ENCODE peak calls at places on chromosome 4, in nine cellular contexts. G, C, Q, J, P, R, W, Z and F are unnamed samples.

GRCh38 chr4:87316961-87317360 is 5.7 kb downstream of the HSD17B13 start:
- DNase-seq in G (no peak), C (no peak), Q (no peak), J (no peak), P (no peak), R (no peak), W (no peak), Z (no peak), F (no peak)

GRCh38 chr4:63563288-63564014 is 845.8 kb downstream of the TECRL start:
- DNase-seq in G (no peak), C (no peak), Q (no peak), J (no peak), P (no peak), R (peak; percentile 27), W (peak; percentile 1), Z (no peak), F (no peak)

GRCh38 chr4:100340534-100341364 is 150.5 kb upstream of the DDIT4L start:
- DNase-seq in G (no peak), C (no peak), Q (no peak), J (no peak), P (no peak), R (no peak), W (no peak), Z (no peak), F (no peak)

GRCh38 chr4:185700048-185700447 is 111.9 kb downstream of the SORBS2 start:
- DNase-seq in G (no peak), C (no peak), Q (no peak), J (no peak), P (no peak), R (no peak), W (no peak), Z (no peak), F (no peak)

GRCh38 chr4:123415977-123416376 is 19.4 kb downstream of the SPRY1 start:
- DNase-seq in G (no peak), C (no peak), Q (no peak), J (no peak), P (no peak), R (no peak), W (no peak), Z (no peak), F (no peak)

GRCh38 chr4:185950891-185951290 is 118.1 kb upstream of the TLR3 start:
- DNase-seq in G (no peak), C (no peak), Q (no peak), J (no peak), P (no peak), R (no peak), W (no peak), Z (no peak), F (no peak)

GRCh38 chr4:57501715-57502114 is 391.5 kb upstream of the IGFBP7 start:
- DNase-seq in G (no peak), C (no peak), Q (no peak), J (no peak), P (no peak), R (peak; percentile 17), W (no peak), Z (no peak), F (no peak)

GRCh38 chr4:64430933-64431332 is 21.7 kb upstream of the TECRL start:
- DNase-seq in G (no peak), C (no peak), Q (no peak), J (no peak), P (no peak), R (no peak), W (peak; percentile 31), Z (no peak), F (no peak)

GRCh38 chr4:78667337-78667736 is 108.8 kb upstream of the BMP2K start:
- DNase-seq in G (no peak), C (no peak), Q (no peak), J (no peak), P (no peak), R (no peak), W (no peak), Z (no peak), F (no peak)
- H3K27ac ChIP-seq in G (no peak overlapping the region), C (peak overlapping the region; percentile 83), Q (no peak overlapping the region), J (no peak overlapping the region), P (no peak overlapping the region), R (no peak overlapping the region), W (peak overlapping the region; percentile 36), Z (peak overlapping the region; percentile 15), F (peak overlapping the region; percentile 10)

GRCh38 chr4:28001698-28002097 is 1141.1 kb downstream of the STIM2 start:
- DNase-seq in G (no peak), C (no peak), Q (no peak), J (no peak), P (no peak), R (peak; percentile 26), W (no peak), Z (no peak), F (no peak)
- TF ChIP-seq CTCF in G (no peak), C (no peak), Q (no peak), J (no peak), P (no peak), R (peak; percentile 49), W (no peak), Z (no peak), F (no peak)

GRCh38 chr4:41381384-41381783 is 124.7 kb downstream of the UCHL1 start:
- DNase-seq in G (no peak), C (no peak), Q (no peak), J (no peak), P (no peak), R (no peak), W (no peak), Z (no peak), F (no peak)
- H3K27ac ChIP-seq in G (no peak overlapping the region), C (no peak overlapping the region), Q (no peak overlapping the region), J (peak overlapping the region; percentile 44), P (no peak overlapping the region), R (no peak overlapping the region), W (no peak overlapping the region), Z (no peak overlapping the region), F (no peak overlapping the region)

GRCh38 chr4:155772459-155773195 is 13.8 kb downstream of the GUCY1B1 start:
- DNase-seq in G (no peak), C (no peak), Q (no peak), J (no peak), P (no peak), R (peak; percentile 71), W (no peak), Z (no peak), F (no peak)

GRCh38 chr4:155777971-155778710 is 19.3 kb downstream of the GUCY1B1 start:
- DNase-seq in G (no peak), C (no peak), Q (no peak), J (no peak), P (no peak), R (no peak), W (no peak), Z (no peak), F (no peak)

GRCh38 chr4:155774033-155774432 is 15.2 kb downstream of the GUCY1B1 start:
- DNase-seq in G (no peak), C (no peak), Q (no peak), J (no peak), P (no peak), R (no peak), W (no peak), Z (no peak), F (no peak)

GRCh38 chr4:155769092-155769491 is 10.3 kb downstream of the GUCY1B1 start:
- DNase-seq in G (peak; percentile 29), C (no peak), Q (no peak), J (no peak), P (no peak), R (no peak), W (no peak), Z (no peak), F (no peak)

GRCh38 chr4:155773196-155773800 is 14.5 kb downstream of the GUCY1B1 start:
- DNase-seq in G (no peak), C (no peak), Q (no peak), J (peak; percentile 73), P (no peak), R (no peak), W (no peak), Z (no peak), F (no peak)
- TF ChIP-seq CTCF in G (no peak), C (no peak), Q (no peak), J (no peak), P (no peak), R (no peak), W (no peak), Z (no peak), F (no peak)